ENCODE peak calls at places on chromosomes 5 and 9, in eight cellular contexts. Z, P, Q, S, W, M, D and C are unnamed samples.

GRCh38 chr5:76742586-76742985 is 26.7 kb downstream of the F2R start:
- DNase-seq in M (no peak), W (no peak), D (no peak), S (no peak), Q (no peak), Z (no peak), P (no peak), C (no peak)

GRCh38 chr5:90037646-90038045 is 371.9 kb downstream of the CETN3 start:
- DNase-seq in D (no peak), Q (no peak), S (no peak), P (no peak), Z (no peak), W (no peak), M (no peak), C (no peak)

GRCh38 chr9:77472646-77473045 is 175.5 kb downstream of the GNA14 start:
- DNase-seq in S (no peak), Q (no peak), W (no peak), Z (no peak), P (no peak), D (no peak), M (no peak), C (no peak)

GRCh38 chr5:126600631-126601511 is at the start of gene PHAX:
- DNase-seq in D (no peak), M (peak), W (peak), S (peak), Q (peak), P (peak), Z (peak), C (peak)

GRCh38 chr5:155049569-155050383 is 36.2 kb downstream of the KIF4B start:
- DNase-seq in W (no peak), P (no peak), M (no peak), Z (no peak), D (no peak), Q (no peak), S (peak), C (no peak)

GRCh38 chr9:131593255-131593820 is 48.0 kb downstream of the PRRT1B start:
- DNase-seq in M (no peak), P (no peak), Q (no peak), S (no peak), D (no peak), W (peak), Z (no peak), C (no peak)

GRCh38 chr5:83745821-83746220 is 25.2 kb upstream of the HAPLN1 start:
- DNase-seq in Z (no peak), W (no peak), S (no peak), M (no peak), D (no peak), Q (no peak), P (no peak), C (no peak)

GRCh38 chr5:114310666-114311065 is 51.2 kb upstream of the KCNN2 start:
- DNase-seq in P (no peak), Z (no peak), D (no peak), S (no peak), Q (no peak), W (no peak), M (no peak), C (no peak)

GRCh38 chr9:96006961-96007360 is 131.5 kb downstream of the ERCC6L2 start:
- DNase-seq in D (no peak), Z (no peak), P (no peak), S (no peak), W (no peak), Q (no peak), M (no peak), C (no peak)

GRCh38 chr5:154465169-154465568 is 12.9 kb downstream of the HAND1 start:
- DNase-seq in Q (no peak), S (no peak), Z (no peak), D (no peak), M (no peak), W (no peak), P (no peak), C (no peak)

GRCh38 chr5:178363501-178364325 is 131.1 kb upstream of the PHYKPL start:
- DNase-seq in Z (no peak), W (no peak), S (no peak), P (no peak), Q (no peak), M (no peak), D (no peak), C (no peak)

GRCh38 chr5:75538201-75538600 is 26.5 kb downstream of the POLK start:
- DNase-seq in M (no peak), S (no peak), P (no peak), Z (no peak), D (no peak), Q (no peak), W (no peak), C (no peak)

GRCh38 chr9:130215341-130216119 is 43.3 kb downstream of the NCS1 start:
- DNase-seq in Z (no peak), D (no peak), Q (no peak), P (no peak), S (no peak), M (no peak), W (no peak), C (no peak)

GRCh38 chr9:95009459-95009858 is 283.0 kb downstream of the AOPEP start:
- DNase-seq in Q (no peak), Z (no peak), S (no peak), M (no peak), P (no peak), D (no peak), W (no peak), C (no peak)

GRCh38 chr9:133952598-133953550 is 39.2 kb downstream of the VAV2 start:
- DNase-seq in D (no peak), P (no peak), Z (peak), Q (no peak), M (no peak), S (no peak), W (peak), C (no peak)

GRCh38 chr5:112921031-112921832 is 795 bp downstream of the REEP5 start:
- DNase-seq in Z (peak), D (peak), W (peak), S (peak), Q (peak), M (peak), P (peak), C (peak)

GRCh38 chr5:112918679-112919078 is 3.3 kb downstream of the REEP5 start:
- DNase-seq in W (no peak), P (no peak), D (no peak), Z (no peak), Q (no peak), M (no peak), S (no peak), C (no peak)

GRCh38 chr5:112923988-112924387 is 2.0 kb upstream of the REEP5 start:
- DNase-seq in S (no peak), M (no peak), Z (no peak), D (no peak), P (no peak), W (no peak), Q (no peak), C (no peak)

GRCh38 chr5:112921833-112922817 is at the start of gene REEP5:
- DNase-seq in D (peak), P (peak), Z (peak), W (peak), Q (peak), S (peak), M (peak), C (peak)

DNA sequence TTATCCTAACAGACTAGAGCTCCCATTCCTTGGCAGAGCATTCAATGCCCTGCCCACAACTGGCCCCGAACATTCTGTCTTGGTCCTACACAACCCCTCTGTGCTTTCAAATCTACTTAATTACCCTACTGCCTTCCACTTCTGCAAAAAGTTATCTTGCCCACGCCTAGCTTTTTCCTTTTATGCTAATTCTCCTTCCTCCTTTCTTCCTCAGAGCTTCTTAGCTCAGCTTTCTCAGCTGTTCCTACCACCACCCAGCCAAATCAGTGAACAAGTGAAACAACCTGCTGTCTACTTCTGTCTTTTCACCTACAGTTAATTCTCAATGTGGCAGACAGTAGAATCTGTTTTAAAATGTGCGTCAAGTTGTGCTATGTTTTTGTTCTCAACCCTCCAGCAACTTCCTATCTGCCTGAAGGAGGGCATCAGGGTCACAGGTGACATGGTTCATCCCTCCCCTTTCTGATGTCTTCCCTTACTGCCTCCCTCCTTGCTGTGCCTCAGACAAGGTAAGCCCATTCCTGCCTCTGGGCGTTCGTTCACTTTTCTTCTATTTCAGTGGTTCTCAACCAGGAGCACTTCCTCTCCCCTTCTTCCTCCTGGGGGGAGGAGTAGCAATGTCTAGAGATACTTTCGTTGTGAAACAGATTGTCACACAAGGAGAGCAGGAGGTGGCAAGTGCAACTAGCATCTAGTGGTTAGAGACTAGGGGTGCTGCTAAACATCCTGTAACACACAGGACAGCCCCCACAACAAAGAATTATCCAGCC is 1.3 kb upstream of the REEP5 start:
- DNase-seq in Z (no peak), S (no peak), Q (peak), W (no peak), P (no peak), D (no peak), M (no peak), C (peak)
- TF ChIP-seq CTCF in Z (no peak), S (no peak), Q (no peak), W (no peak), P (no peak), D (no peak), M (no peak), C (no peak)

GRCh38 chr9:36149197-36149596 is 12.7 kb downstream of the GLIPR2 start:
- DNase-seq in S (no peak), Z (no peak), Q (peak), W (no peak), D (no peak), M (peak), P (no peak), C (no peak)

GRCh38 chr9:36147441-36148175 is 11.1 kb downstream of the GLIPR2 start:
- DNase-seq in W (no peak), M (no peak), P (peak), D (no peak), Q (no peak), Z (no peak), S (no peak), C (no peak)

GRCh38 chr9:36150529-36151305 is 14.2 kb downstream of the GLIPR2 start:
- DNase-seq in M (no peak), Z (no peak), P (no peak), S (no peak), Q (no peak), W (no peak), D (no peak), C (no peak)

GRCh38 chr9:36146666-36147065 is 10.1 kb downstream of the GLIPR2 start:
- DNase-seq in W (no peak), Z (no peak), D (no peak), Q (no peak), S (no peak), P (peak), M (no peak), C (no peak)

DNA sequence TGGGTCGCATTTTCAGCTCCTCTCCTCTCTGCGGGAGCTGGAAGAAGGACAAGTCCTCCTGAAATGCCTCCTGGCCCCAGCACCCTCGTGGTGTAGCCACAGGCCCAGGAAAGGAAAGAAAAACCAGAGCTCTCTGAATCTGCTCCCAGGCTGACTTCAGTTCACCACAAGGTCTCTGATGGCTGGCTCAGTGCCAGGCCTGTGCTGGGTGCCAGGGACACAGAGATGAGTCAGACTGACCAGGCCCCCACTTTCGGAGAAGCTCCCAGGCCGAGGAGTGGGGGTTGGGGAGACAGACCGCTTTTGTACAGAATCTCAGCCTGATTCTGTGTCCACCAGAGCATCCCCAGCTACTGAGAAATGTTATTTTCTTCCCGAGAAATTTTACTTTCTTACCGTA is 12.1 kb downstream of the GLIPR2 start:
- DNase-seq in Z (peak), S (no peak), D (peak), Q (peak), W (peak), P (peak), M (peak), C (peak)
- TF ChIP-seq CTCF in Z (no peak), S (no peak), D (no peak), Q (peak), W (no peak), P (peak), M (no peak), C (no peak)

DNA sequence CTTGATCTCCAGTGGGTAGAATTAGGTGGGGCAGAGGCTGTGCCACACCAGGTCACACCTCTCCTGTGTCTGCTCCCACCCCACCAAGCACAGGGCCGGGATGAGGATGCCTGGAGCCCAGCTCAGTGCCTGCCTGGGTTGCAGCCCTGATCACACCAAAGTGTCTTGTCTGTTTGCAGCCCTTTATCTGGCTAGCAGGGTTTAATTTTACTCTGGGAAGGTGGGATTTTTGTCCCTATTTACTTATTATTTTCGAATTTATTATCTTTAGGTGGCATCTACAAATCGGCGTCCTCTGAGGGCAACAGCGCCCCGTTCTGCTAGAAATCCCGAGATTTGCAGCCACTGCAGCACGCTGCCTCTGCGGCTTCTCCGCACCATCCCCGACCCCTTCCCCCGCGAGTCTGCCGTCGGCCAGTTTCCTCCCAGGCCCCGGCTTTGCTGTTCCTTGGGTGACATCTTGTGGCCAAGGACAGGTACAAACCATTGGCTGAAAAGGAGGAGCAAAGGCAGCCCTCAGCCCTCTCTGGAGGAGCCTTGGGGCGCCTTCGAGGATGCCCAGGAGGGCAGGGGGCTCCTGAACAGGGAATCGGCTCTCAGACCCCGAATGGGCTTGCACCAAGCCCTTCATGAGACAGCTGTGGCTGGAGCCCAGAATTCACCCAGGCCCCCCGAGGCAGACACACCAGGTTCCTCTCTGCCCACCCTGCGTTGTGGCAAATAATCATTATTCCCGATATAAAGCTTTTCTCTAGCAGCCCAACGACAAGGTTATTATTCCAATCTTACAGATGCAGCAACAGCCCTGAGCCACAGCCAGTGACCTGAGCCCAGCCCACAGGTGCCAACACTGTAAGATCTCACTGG is 113.0 kb downstream of the GAPVD1 start:
- DNase-seq in S (peak), Z (peak), D (no peak), W (peak), P (peak), Q (peak), M (peak), C (peak)
- TF ChIP-seq CTCF in S (peak), Z (peak), D (peak), W (peak), P (peak), Q (peak), M (peak), C (peak)

GRCh38 chr5:65512170-65512937 is 30.6 kb upstream of the ADAMTS6 start:
- DNase-seq in W (no peak), M (no peak), P (no peak), S (no peak), Z (no peak), D (no peak), Q (no peak), C (no peak)
- TF ChIP-seq CTCF in W (no peak), M (no peak), P (no peak), S (no peak), Z (no peak), D (no peak), Q (no peak), C (no peak)

DNA sequence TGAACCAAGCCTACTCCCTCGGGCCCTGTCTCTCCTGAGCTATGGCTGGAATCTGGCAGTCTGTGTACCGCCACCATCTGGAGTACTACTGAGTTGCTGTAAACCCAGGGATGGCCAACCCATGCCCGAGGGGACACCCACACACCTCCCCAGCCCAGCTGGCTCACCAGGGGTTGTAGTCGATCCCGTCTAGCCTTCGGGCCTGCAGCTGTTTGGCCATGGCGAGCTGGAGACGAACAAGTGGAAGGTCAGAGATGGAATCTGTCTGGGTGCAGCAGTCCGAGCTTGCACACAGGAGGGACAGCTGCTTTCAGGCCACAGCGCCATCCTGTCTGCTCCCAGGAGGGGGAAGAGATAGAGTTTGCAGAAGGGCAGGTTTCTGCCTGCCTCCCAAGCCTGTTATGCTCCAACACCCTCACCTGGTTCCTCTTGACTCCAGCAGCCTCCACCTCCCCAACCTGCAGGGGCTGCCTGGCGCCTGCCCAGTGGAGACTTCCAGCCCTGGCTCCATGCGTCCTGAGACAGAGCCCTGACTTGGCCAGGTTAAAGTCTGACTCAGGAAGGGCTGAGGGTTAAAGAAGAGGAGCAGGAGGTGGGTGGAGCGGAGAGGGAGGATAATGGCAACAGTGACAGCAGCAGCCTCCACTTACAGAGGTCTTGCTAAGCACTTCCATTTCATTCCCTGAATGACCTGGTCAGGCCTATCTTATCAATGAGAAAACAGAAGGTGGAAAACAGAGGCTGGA is 15.8 kb upstream of the SPOUT1 start:
- DNase-seq in Z (no peak), P (no peak), S (peak), D (no peak), W (no peak), Q (no peak), M (peak), C (peak)
- TF ChIP-seq CTCF in Z (no peak), P (no peak), S (peak), D (no peak), W (no peak), Q (no peak), M (no peak), C (no peak)

DNA sequence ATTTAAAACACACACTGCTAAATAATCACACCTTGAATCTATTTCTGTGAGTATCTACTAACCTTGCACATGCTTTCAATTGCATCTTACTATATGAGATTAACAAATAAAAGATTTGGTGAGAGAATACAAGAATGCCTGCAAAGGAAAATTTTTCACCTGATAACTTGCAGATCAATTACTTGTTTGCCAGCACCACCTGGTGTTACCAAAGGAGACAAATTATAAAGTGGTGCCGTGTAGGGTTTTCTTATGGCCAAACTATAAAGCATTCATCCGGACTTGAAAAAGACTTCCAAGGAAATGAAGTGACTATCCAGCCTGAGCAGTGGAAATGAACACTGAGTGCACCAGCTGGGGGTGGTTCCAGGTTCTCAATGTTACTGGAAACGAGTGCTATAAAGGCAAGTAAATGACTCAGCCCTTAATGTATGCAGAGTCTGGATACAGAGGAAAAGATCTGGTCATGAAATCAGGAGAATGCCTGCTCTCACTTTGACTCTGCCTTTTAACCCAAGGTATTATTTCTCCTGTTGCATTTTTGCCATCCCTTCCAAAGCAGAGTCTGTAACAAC is 113.2 kb downstream of the DNAH5 start:
- DNase-seq in S (no peak), M (no peak), Z (no peak), D (no peak), W (no peak), Q (no peak), P (no peak), C (no peak)
- TF ChIP-seq CTCF in S (peak), M (peak), Z (no peak), D (no peak), W (no peak), Q (no peak), P (no peak), C (no peak)

DNA sequence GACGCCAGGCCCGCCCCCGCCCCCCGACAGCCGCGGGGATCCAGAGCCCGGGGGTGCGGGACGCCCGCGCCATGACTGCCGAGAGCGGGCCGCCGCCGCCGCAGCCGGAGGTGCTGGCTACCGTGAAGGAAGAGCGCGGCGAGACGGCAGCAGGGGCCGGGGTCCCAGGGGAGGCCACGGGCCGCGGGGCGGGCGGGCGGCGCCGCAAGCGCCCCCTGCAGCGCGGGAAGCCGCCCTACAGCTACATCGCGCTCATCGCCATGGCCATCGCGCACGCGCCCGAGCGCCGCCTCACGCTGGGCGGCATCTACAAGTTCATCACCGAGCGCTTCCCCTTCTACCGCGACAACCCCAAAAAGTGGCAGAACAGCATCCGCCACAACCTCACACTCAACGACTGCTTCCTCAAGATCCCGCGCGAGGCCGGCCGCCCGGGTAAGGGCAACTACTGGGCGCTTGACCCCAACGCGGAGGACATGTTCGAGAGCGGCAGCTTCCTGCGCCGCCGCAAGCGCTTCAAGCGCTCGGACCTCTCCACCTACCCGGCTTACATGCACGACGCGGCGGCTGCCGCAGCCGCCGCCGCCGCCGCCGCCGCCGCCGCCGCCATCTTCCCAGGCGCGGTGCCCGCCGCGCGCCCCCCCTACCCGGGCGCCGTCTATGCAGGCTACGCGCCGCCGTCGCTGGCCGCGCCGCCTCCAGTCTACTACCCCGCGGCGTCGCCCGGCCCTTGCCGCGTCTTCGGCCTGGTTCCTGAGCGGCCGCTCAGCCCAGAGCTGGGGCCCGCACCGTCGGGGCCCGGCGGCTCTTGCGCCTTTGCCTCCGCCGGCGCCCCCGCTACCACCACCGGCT is 1.0 kb downstream of the FOXE1 start:
- DNase-seq in P (no peak), Z (no peak), D (no peak), M (peak), S (peak), W (peak), Q (no peak), C (peak)
- TF ChIP-seq CTCF in P (no peak), Z (no peak), D (no peak), M (peak), S (peak), W (no peak), Q (no peak), C (no peak)